ENCODE peak calls at places on chromosomes 5 and 9, in eight cellular contexts. One of them, this sample, is unnamed.

GRCh38 chr5:102536323-102536928 is 37.6 kb upstream of the SLCO6A1 start:
- DNase-seq in left cardiac atrium: no peak
- DNase-seq in foreskin fibroblast: no peak
- DNase-seq in glutamatergic neuron: no peak
- DNase-seq in posterior vena cava: no peak
- DNase-seq in AG08396: no peak
- DNase-seq in T follicular helper cell: no peak
- DNase-seq in GM23248: peak; percentile 67
- DNase-seq in this sample: no peak

GRCh38 chr9:134558124-134558805 is 83.3 kb upstream of the COL5A1 start:
- DNase-seq in left cardiac atrium: no peak
- DNase-seq in foreskin fibroblast: no peak
- DNase-seq in glutamatergic neuron: no peak
- DNase-seq in posterior vena cava: peak; percentile 58
- DNase-seq in AG08396: no peak
- DNase-seq in T follicular helper cell: no peak
- DNase-seq in GM23248: no peak
- DNase-seq in this sample: no peak

GRCh38 chr9:114082017-114082735 is 4.1 kb upstream of the AMBP start:
- DNase-seq in left cardiac atrium: peak; percentile 88
- DNase-seq in foreskin fibroblast: peak; percentile 69
- DNase-seq in glutamatergic neuron: peak; percentile 92
- DNase-seq in posterior vena cava: peak; percentile 93
- DNase-seq in AG08396: peak; percentile 89
- DNase-seq in T follicular helper cell: peak; percentile 60
- DNase-seq in GM23248: peak; percentile 89
- DNase-seq in this sample: peak; percentile 77

GRCh38 chr5:110376281-110376916 is 350.1 kb downstream of the TMEM232 start:
- DNase-seq in left cardiac atrium: no peak
- DNase-seq in foreskin fibroblast: peak; percentile 21
- DNase-seq in glutamatergic neuron: no peak
- DNase-seq in posterior vena cava: no peak
- DNase-seq in AG08396: no peak
- DNase-seq in T follicular helper cell: no peak
- DNase-seq in GM23248: peak; percentile 70
- DNase-seq in this sample: no peak

GRCh38 chr9:130174920-130175321 is 2.7 kb downstream of the NCS1 start:
- DNase-seq in left cardiac atrium: no peak
- DNase-seq in foreskin fibroblast: no peak
- DNase-seq in glutamatergic neuron: peak; percentile 74
- DNase-seq in posterior vena cava: no peak
- DNase-seq in AG08396: no peak
- DNase-seq in T follicular helper cell: no peak
- DNase-seq in GM23248: no peak
- DNase-seq in this sample: no peak

GRCh38 chr5:123371575-123372179 is 51.5 kb downstream of the CEP120 start:
- DNase-seq in left cardiac atrium: peak; percentile 55
- DNase-seq in foreskin fibroblast: no peak
- DNase-seq in glutamatergic neuron: peak; percentile 83
- DNase-seq in posterior vena cava: peak; percentile 74
- DNase-seq in AG08396: peak; percentile 21
- DNase-seq in T follicular helper cell: peak; percentile 9
- DNase-seq in GM23248: peak; percentile 49
- DNase-seq in this sample: peak; percentile 43

GRCh38 chr9:131627846-131628820 is 82.8 kb downstream of the PRRT1B start:
- DNase-seq in left cardiac atrium: peak; percentile 55
- DNase-seq in foreskin fibroblast: no peak
- DNase-seq in glutamatergic neuron: peak; percentile 62
- DNase-seq in posterior vena cava: no peak
- DNase-seq in AG08396: no peak
- DNase-seq in T follicular helper cell: peak; percentile 45
- DNase-seq in GM23248: no peak
- DNase-seq in this sample: peak; percentile 75

GRCh38 chr9:84756156-84756555 is 86.6 kb downstream of the NTRK2 start:
- DNase-seq in left cardiac atrium: no peak
- DNase-seq in foreskin fibroblast: no peak
- DNase-seq in glutamatergic neuron: no peak
- DNase-seq in posterior vena cava: no peak
- DNase-seq in AG08396: no peak
- DNase-seq in T follicular helper cell: no peak
- DNase-seq in GM23248: no peak
- DNase-seq in this sample: no peak

GRCh38 chr5:78501411-78502338 is 141.3 kb downstream of the SCAMP1 start:
- DNase-seq in left cardiac atrium: no peak
- DNase-seq in foreskin fibroblast: no peak
- DNase-seq in glutamatergic neuron: no peak
- DNase-seq in posterior vena cava: no peak
- DNase-seq in AG08396: no peak
- DNase-seq in T follicular helper cell: no peak
- DNase-seq in GM23248: peak; percentile 64
- DNase-seq in this sample: no peak

GRCh38 chr5:131774652-131775367 is 22.0 kb downstream of the FNIP1 start:
- DNase-seq in left cardiac atrium: no peak
- DNase-seq in foreskin fibroblast: no peak
- DNase-seq in glutamatergic neuron: no peak
- DNase-seq in posterior vena cava: no peak
- DNase-seq in AG08396: no peak
- DNase-seq in T follicular helper cell: no peak
- DNase-seq in GM23248: no peak
- DNase-seq in this sample: no peak

GRCh38 chr9:129458663-129459549 is 162.0 kb downstream of the C9orf50 start:
- DNase-seq in left cardiac atrium: peak; percentile 63
- DNase-seq in foreskin fibroblast: no peak
- DNase-seq in glutamatergic neuron: peak; percentile 75
- DNase-seq in posterior vena cava: peak; percentile 88
- DNase-seq in AG08396: no peak
- DNase-seq in T follicular helper cell: peak; percentile 15
- DNase-seq in GM23248: peak; percentile 61
- DNase-seq in this sample: peak; percentile 87

GRCh38 chr9:74309654-74310053 is 187.5 kb upstream of the RORB start:
- DNase-seq in left cardiac atrium: no peak
- DNase-seq in foreskin fibroblast: no peak
- DNase-seq in glutamatergic neuron: no peak
- DNase-seq in posterior vena cava: no peak
- DNase-seq in AG08396: no peak
- DNase-seq in T follicular helper cell: no peak
- DNase-seq in GM23248: no peak
- DNase-seq in this sample: no peak

GRCh38 chr9:87629094-87629493 is 96.8 kb upstream of the CTSL start:
- DNase-seq in left cardiac atrium: no peak
- DNase-seq in foreskin fibroblast: no peak
- DNase-seq in glutamatergic neuron: no peak
- DNase-seq in posterior vena cava: no peak
- DNase-seq in AG08396: no peak
- DNase-seq in T follicular helper cell: no peak
- DNase-seq in GM23248: no peak
- DNase-seq in this sample: no peak

This sample was measured in B cell.